ENCODE peak calls at places on chromosomes 16 and 17, in nine cellular contexts. K, J, U, P, A, W, B, F and V are unnamed samples. For H3K27me3, the result is how much of the 10 kb centered on the place peaks cover.

GRCh38 chr17:47741793-47742145 is 8.7 kb downstream of the TBX21 start:
- DNase-seq in K (no peak), J (no peak), U (no peak), P (no peak), A (no peak), W (no peak), B (no peak), F (no peak), V (no peak)

GRCh38 chr16:67951485-67951884 is 7.6 kb upstream of the LCAT start:
- DNase-seq in K (peak), J (no peak), U (no peak), P (peak), A (no peak), W (no peak), B (peak), F (no peak), V (no peak)

GRCh38 chr17:54992797-54993639 is 24.5 kb downstream of the STXBP4 start:
- DNase-seq in K (no peak), J (no peak), U (peak), P (no peak), A (no peak), W (no peak), B (no peak), F (no peak), V (peak)

GRCh38 chr17:78779848-78780247 is 2.2 kb downstream of the CYTH1 start:
- DNase-seq in K (peak), J (no peak), U (no peak), P (no peak), A (peak), W (no peak), B (no peak), F (no peak), V (no peak)

GRCh38 chr17:35087731-35088646 is 24.5 kb upstream of the RFFL start:
- DNase-seq in K (peak), J (peak), U (peak), P (peak), A (peak), W (no peak), B (peak), F (no peak), V (no peak)

GRCh38 chr17:50186661-50187402 is 14.6 kb downstream of the COL1A1 start:
- DNase-seq in K (no peak), J (no peak), U (peak), P (no peak), A (no peak), W (no peak), B (no peak), F (no peak), V (no peak)

GRCh38 chr17:83062818-83063671 is 16.4 kb upstream of the METRNL start:
- DNase-seq in K (peak), J (peak), U (no peak), P (no peak), A (no peak), W (peak), B (peak), F (no peak), V (peak)

GRCh38 chr17:3885970-3886369 is 6.9 kb downstream of the CAMKK1 start:
- DNase-seq in K (no peak), J (no peak), U (peak), P (no peak), A (no peak), W (no peak), B (no peak), F (no peak), V (no peak)

GRCh38 chr16:16788004-16788403 is 409.1 kb downstream of the NPIPA7 start:
- DNase-seq in K (no peak), J (no peak), U (no peak), P (no peak), A (no peak), W (no peak), B (no peak), F (no peak), V (no peak)

GRCh38 chr17:60392845-60393702 is 1.1 kb upstream of the USP32 start:
- DNase-seq in K (peak), J (no peak), U (peak), P (no peak), A (peak), W (no peak), B (no peak), F (no peak), V (no peak)

GRCh38 chr17:27993723-27994310 is 48.7 kb upstream of the NLK start:
- DNase-seq in K (no peak), J (no peak), U (no peak), P (no peak), A (no peak), W (no peak), B (no peak), F (no peak), V (no peak)

GRCh38 chr16:82587289-82587688 is 39.5 kb upstream of the CDH13 start:
- DNase-seq in K (no peak), J (no peak), U (no peak), P (no peak), A (no peak), W (no peak), B (no peak), F (no peak), V (no peak)

GRCh38 chr17:36463916-36464764 is 22.3 kb upstream of the ZNHIT3 start:
- DNase-seq in K (peak), J (peak), U (peak), P (peak), A (no peak), W (no peak), B (peak), F (peak), V (peak)

GRCh38 chr16:50684823-50685455 is 3.8 kb upstream of the SNX20 start:
- DNase-seq in K (no peak), J (no peak), U (no peak), P (no peak), A (no peak), W (no peak), B (no peak), F (no peak), V (no peak)

GRCh38 chr16:50302472-50303005 is 36.2 kb downstream of the ADCY7 start:
- DNase-seq in K (peak), J (peak), U (no peak), P (no peak), A (no peak), W (no peak), B (no peak), F (no peak), V (peak)

GRCh38 chr17:42284566-42284965 is 3.7 kb upstream of the STAT5A start:
- DNase-seq in K (peak), J (peak), U (no peak), P (no peak), A (no peak), W (no peak), B (no peak), F (no peak), V (peak)

GRCh38 chr16:12819126-12820117 is 15.7 kb upstream of the CPPED1 start:
- DNase-seq in K (peak), J (peak), U (peak), P (peak), A (peak), W (no peak), B (peak), F (no peak), V (peak)

GRCh38 chr17:17737938-17738894 is 57.0 kb downstream of the RAI1 start:
- DNase-seq in K (no peak), J (no peak), U (no peak), P (no peak), A (no peak), W (no peak), B (no peak), F (no peak), V (peak)

GRCh38 chr16:18932243-18932997 is 6.2 kb upstream of the SMG1 start:
- DNase-seq in K (no peak), J (no peak), U (peak), P (no peak), A (no peak), W (peak), B (no peak), F (no peak), V (no peak)

GRCh38 chr16:79047337-79047736 is 553.2 kb downstream of the MAF start:
- DNase-seq in K (no peak), J (no peak), U (no peak), P (no peak), A (no peak), W (no peak), B (no peak), F (no peak), V (peak)

GRCh38 chr16:78235168-78235800 is 135.8 kb downstream of the WWOX start:
- DNase-seq in K (peak), J (peak), U (peak), P (peak), A (peak), W (peak), B (peak), F (peak), V (peak)

GRCh38 chr16:19490619-19491018 is 31.3 kb downstream of the GDE1 start:
- DNase-seq in K (no peak), J (no peak), U (no peak), P (no peak), A (no peak), W (no peak), B (no peak), F (no peak), V (no peak)

GRCh38 chr17:44376124-44376523 is 12.5 kb upstream of the FAM171A2 start:
- DNase-seq in K (peak), J (no peak), U (peak), P (peak), A (no peak), W (no peak), B (no peak), F (no peak), V (peak)

GRCh38 chr16:86396918-86397317 is 113.4 kb upstream of the FOXF1 start:
- DNase-seq in K (peak), J (no peak), U (peak), P (no peak), A (no peak), W (no peak), B (no peak), F (no peak), V (no peak)

GRCh38 chr17:8057691-8058114 is 18.8 kb downstream of the ALOX15B start:
- DNase-seq in K (peak), J (no peak), U (peak), P (no peak), A (peak), W (no peak), B (no peak), F (peak), V (peak)

GRCh38 chr17:60352071-60352470 is 39.9 kb downstream of the USP32 start:
- DNase-seq in K (no peak), J (no peak), U (no peak), P (no peak), A (no peak), W (no peak), B (no peak), F (no peak), V (no peak)

GRCh38 chr17:40422990-40423611 is 5.4 kb upstream of the TOP2A start:
- DNase-seq in K (no peak), J (no peak), U (no peak), P (no peak), A (no peak), W (no peak), B (no peak), F (no peak), V (peak)

GRCh38 chr17:9729034-9729650 is 62.2 kb downstream of the DHRS7C start:
- DNase-seq in K (no peak), J (no peak), U (peak), P (no peak), A (no peak), W (no peak), B (no peak), F (peak), V (peak)

GRCh38 chr16:68339214-68339613 is 28.4 kb downstream of the PRMT7 start:
- DNase-seq in K (no peak), J (no peak), U (no peak), P (no peak), A (no peak), W (no peak), B (no peak), F (no peak), V (no peak)

GRCh38 chr17:48051706-48052486 is 3.7 kb downstream of the NFE2L1 start:
- DNase-seq in K (peak), J (peak), U (peak), P (peak), A (no peak), W (peak), B (no peak), F (no peak), V (no peak)

GRCh38 chr16:22813223-22813945 is 578 bp upstream of the HS3ST2 start:
- DNase-seq in K (peak), J (peak), U (peak), P (peak), A (no peak), W (peak), B (peak), F (peak), V (peak)

GRCh38 chr16:4261557-4262172 is 11.2 kb downstream of the TFAP4 start:
- DNase-seq in K (no peak), J (peak), U (no peak), P (no peak), A (no peak), W (no peak), B (no peak), F (no peak), V (peak)

GRCh38 chr17:82985973-82986372 is 93.4 kb upstream of the METRNL start:
- DNase-seq in K (no peak), J (no peak), U (peak), P (no peak), A (peak), W (no peak), B (no peak), F (no peak), V (peak)

GRCh38 chr16:68784226-68784625 is 47.1 kb downstream of the CDH1 start:
- DNase-seq in K (no peak), J (no peak), U (no peak), P (no peak), A (no peak), W (no peak), B (no peak), F (no peak), V (no peak)

GRCh38 chr16:1561836-1562235 is 28.4 kb downstream of the TMEM204 start:
- DNase-seq in K (no peak), J (no peak), U (no peak), P (no peak), A (no peak), W (no peak), B (no peak), F (no peak), V (no peak)

GRCh38 chr17:75061055-75061438 is 14.0 kb downstream of the KCTD2 start:
- DNase-seq in K (no peak), J (no peak), U (no peak), P (no peak), A (no peak), W (no peak), B (no peak), F (no peak), V (peak)
- H3K27me3 ChIP-seq in K (under half), J (under half), U (under half), P (under half), A (under half), W (under half), B (under half), F (under half), V (under half)

DNA sequence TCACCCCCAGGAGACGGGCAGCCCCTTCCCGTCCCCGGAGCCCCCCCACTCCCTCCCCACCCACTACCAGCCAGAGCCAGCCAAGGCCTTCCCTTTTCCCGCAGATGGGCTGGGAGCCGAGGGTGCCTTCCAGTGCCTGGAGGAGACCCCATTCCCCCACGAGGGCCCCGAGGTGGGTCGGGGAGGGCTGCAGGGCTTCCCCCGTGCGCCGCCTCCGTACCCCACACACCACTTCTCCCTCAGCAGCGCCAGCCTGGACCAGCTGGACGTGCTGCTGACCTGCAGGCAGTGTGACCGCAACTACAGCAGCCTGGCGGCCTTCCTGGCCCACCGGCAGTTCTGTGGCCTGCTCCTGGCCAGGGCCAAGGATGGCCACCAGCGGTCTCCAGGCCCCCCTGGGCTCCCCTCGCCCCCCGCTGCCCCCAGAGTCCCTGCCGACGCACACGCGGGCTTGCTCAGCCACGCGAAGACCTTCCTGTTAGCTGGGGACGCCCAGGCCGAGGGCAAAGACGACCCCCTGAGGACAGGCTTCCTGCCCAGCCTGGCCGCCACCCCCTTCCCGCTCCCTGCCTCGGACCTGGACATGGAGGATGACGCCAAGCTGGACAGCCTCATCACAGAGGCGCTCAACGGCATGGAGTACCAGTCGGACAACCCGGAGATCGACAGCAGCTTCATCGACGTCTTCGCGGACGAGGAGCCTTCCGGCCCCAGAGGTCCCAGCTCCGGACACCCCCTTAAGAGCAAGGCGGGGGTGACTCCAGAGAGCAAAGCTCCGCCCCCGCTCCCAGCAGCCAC is 23.5 kb upstream of the ZFPM1 start:
- DNase-seq in K (no peak), J (no peak), U (no peak), P (no peak), A (no peak), W (no peak), B (no peak), F (no peak), V (peak)
- H3K4me3 ChIP-seq in K (peak), J (peak), U (no peak), P (peak), A (no peak), W (peak), B (peak), F (no peak), V (no peak)

GRCh38 chr17:53135969-53136368 is 686.8 kb upstream of the KIF2B start:
- DNase-seq in K (no peak), J (no peak), U (no peak), P (no peak), A (no peak), W (no peak), B (no peak), F (no peak), V (no peak)

GRCh38 chr17:53137919-53138318 is 684.8 kb upstream of the KIF2B start:
- DNase-seq in K (no peak), J (no peak), U (no peak), P (no peak), A (no peak), W (no peak), B (no peak), F (no peak), V (no peak)

GRCh38 chr17:53129863-53130262 is 692.9 kb upstream of the KIF2B start:
- DNase-seq in K (no peak), J (no peak), U (no peak), P (no peak), A (no peak), W (no peak), B (no peak), F (no peak), V (no peak)

GRCh38 chr17:53134546-53134945 is 688.2 kb upstream of the KIF2B start:
- DNase-seq in K (no peak), J (no peak), U (no peak), P (no peak), A (no peak), W (no peak), B (no peak), F (no peak), V (no peak)
- H3K27me3 ChIP-seq in K (under half), J (under half), U (under half), P (under half), A (under half), W (under half), B (under half), F (under half), V (under half)

DNA sequence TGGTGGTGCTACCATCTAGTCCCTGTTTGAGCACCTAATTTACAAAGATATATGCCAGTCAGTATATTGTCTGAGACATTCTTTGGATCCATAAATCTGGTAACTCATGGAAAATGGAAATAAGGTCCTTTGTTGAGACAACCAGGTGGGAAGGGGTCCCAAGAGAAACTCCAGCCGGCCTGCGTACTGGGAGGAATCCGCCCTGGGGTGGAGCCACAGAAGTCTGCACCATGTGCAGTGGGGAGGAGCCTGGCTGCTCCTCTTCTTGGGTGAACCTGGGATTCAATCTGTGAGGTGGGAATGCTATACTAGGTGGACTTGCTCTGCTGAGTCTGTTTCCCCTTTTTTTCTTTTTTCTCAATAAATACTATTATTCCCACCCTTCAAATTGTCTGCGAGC is 339.2 kb upstream of the TNRC6C start:
- DNase-seq in K (peak), J (no peak), U (no peak), P (no peak), A (no peak), W (no peak), B (no peak), F (no peak), V (no peak)
- H3K4me3 ChIP-seq in K (no peak), J (no peak), U (no peak), P (no peak), A (no peak), W (no peak), B (no peak), F (no peak), V (no peak)

GRCh38 chr17:2847601-2848255 is 51.5 kb downstream of the RAP1GAP2 start:
- DNase-seq in K (no peak), J (no peak), U (no peak), P (no peak), A (no peak), W (no peak), B (no peak), F (no peak), V (peak)
- H3K27me3 ChIP-seq in K (under half), J (under half), U (under half), P (under half), A (under half), W (under half), B (under half), F (under half), V (under half)

DNA sequence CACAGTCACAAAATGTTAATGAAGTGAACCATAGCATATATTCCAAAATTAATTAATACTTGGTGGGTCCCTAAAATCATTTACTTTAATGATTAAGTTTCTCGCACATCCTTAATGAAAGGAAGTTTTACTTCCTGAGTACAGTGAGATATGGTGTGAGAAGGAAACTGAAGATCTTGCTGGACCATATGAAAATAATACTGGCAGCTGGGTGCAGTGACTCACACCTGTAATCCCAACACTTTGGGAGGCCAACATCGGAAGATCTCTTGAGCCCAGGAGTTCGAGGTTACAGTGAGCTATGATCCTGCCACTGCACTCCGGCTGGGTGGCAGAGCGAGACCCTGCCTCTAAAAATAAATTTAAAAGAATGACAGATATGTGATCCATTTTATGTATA is 62.5 kb downstream of the ABCA8 start:
- DNase-seq in K (no peak), J (no peak), U (no peak), P (no peak), A (no peak), W (no peak), B (no peak), F (no peak), V (no peak)
- H3K4me3 ChIP-seq in K (no peak), J (no peak), U (no peak), P (no peak), A (no peak), W (no peak), B (no peak), F (no peak), V (no peak)